ENCODE peak calls at places on chromosome 15, in eight cellular contexts. S, O, G, Q, A, L, P and T are unnamed samples. For H3K36me3, the result is how much of the 10 kb centered on the place peaks cover.

GRCh38 chr15:88918738-88919137 is 5.6 kb upstream of the MFGE8 start:
- DNase-seq in S (no peak), O (peak), G (peak), Q (no peak), A (no peak), L (peak), P (no peak), T (peak)

GRCh38 chr15:23686466-23687142 is 501 bp downstream of the NDN start:
- DNase-seq in S (no peak), O (peak), G (peak), Q (no peak), A (peak), L (peak), P (peak), T (peak)

GRCh38 chr15:51424780-51425179 is 83.3 kb downstream of the GLDN start:
- DNase-seq in S (no peak), O (no peak), G (no peak), Q (no peak), A (no peak), L (no peak), P (no peak), T (no peak)

GRCh38 chr15:99446565-99447496 is 119.0 kb upstream of the MEF2A start:
- DNase-seq in S (no peak), O (no peak), G (no peak), Q (no peak), A (no peak), L (no peak), P (no peak), T (no peak)

GRCh38 chr15:60006808-60007346 is 2.8 kb downstream of the FOXB1 start:
- DNase-seq in S (no peak), O (no peak), G (peak), Q (no peak), A (no peak), L (no peak), P (peak), T (peak)

GRCh38 chr15:58221591-58222241 is 83.5 kb downstream of the AQP9 start:
- DNase-seq in S (peak), O (peak), G (no peak), Q (peak), A (peak), L (no peak), P (peak), T (no peak)

GRCh38 chr15:84985158-84985557 is 3.5 kb downstream of the PDE8A start:
- DNase-seq in S (no peak), O (peak), G (no peak), Q (no peak), A (no peak), L (no peak), P (no peak), T (no peak)

GRCh38 chr15:80953953-80954778 is 35.5 kb downstream of the MESD start:
- DNase-seq in S (no peak), O (peak), G (no peak), Q (no peak), A (peak), L (no peak), P (peak), T (peak)

GRCh38 chr15:81270781-81271491 is 53.0 kb downstream of the STARD5 start:
- DNase-seq in S (no peak), O (peak), G (peak), Q (no peak), A (no peak), L (no peak), P (peak), T (peak)

GRCh38 chr15:58182460-58183163 is 44.4 kb downstream of the AQP9 start:
- DNase-seq in S (peak), O (peak), G (peak), Q (peak), A (peak), L (peak), P (peak), T (peak)

GRCh38 chr15:73344051-73344450 is 24.7 kb downstream of the HCN4 start:
- DNase-seq in S (no peak), O (peak), G (peak), Q (no peak), A (no peak), L (no peak), P (no peak), T (no peak)

GRCh38 chr15:78752492-78753358 is 58.5 kb downstream of the ADAMTS7 start:
- DNase-seq in S (no peak), O (no peak), G (no peak), Q (no peak), A (no peak), L (no peak), P (peak), T (no peak)

GRCh38 chr15:40040770-40041169 is 1.8 kb upstream of the SRP14 start:
- DNase-seq in S (no peak), O (no peak), G (no peak), Q (no peak), A (no peak), L (no peak), P (no peak), T (no peak)

GRCh38 chr15:60941448-60941847 is 287.7 kb downstream of the RORA start:
- DNase-seq in S (no peak), O (peak), G (peak), Q (no peak), A (no peak), L (no peak), P (no peak), T (no peak)

GRCh38 chr15:84983711-84984110 is 2.1 kb downstream of the PDE8A start:
- DNase-seq in S (no peak), O (peak), G (no peak), Q (no peak), A (no peak), L (no peak), P (no peak), T (no peak)

GRCh38 chr15:35443376-35443775 is 102.6 kb downstream of the DPH6 start:
- DNase-seq in S (no peak), O (no peak), G (no peak), Q (no peak), A (peak), L (no peak), P (no peak), T (no peak)

GRCh38 chr15:63018639-63019038 is 23.9 kb upstream of the TPM1 start:
- DNase-seq in S (no peak), O (peak), G (no peak), Q (no peak), A (no peak), L (no peak), P (no peak), T (peak)

GRCh38 chr15:45854455-45855202 is 219.8 kb downstream of the SQOR start:
- DNase-seq in S (no peak), O (no peak), G (no peak), Q (no peak), A (no peak), L (no peak), P (no peak), T (no peak)

GRCh38 chr15:57555270-57555669 is 36.4 kb upstream of the MYZAP start:
- DNase-seq in S (no peak), O (peak), G (peak), Q (no peak), A (no peak), L (no peak), P (no peak), T (peak)

GRCh38 chr15:39922450-39923092 is 2.5 kb upstream of the GPR176 start:
- DNase-seq in S (no peak), O (no peak), G (no peak), Q (no peak), A (peak), L (no peak), P (peak), T (peak)

GRCh38 chr15:40782609-40783227 is 12.9 kb downstream of the C15orf62 start:
- DNase-seq in S (peak), O (no peak), G (peak), Q (peak), A (peak), L (peak), P (peak), T (peak)

GRCh38 chr15:77482570-77482969 is 61.9 kb downstream of the HMG20A start:
- DNase-seq in S (no peak), O (peak), G (peak), Q (no peak), A (no peak), L (no peak), P (no peak), T (no peak)

GRCh38 chr15:56233549-56233948 is 10.1 kb downstream of the RFX7 start:
- DNase-seq in S (no peak), O (no peak), G (no peak), Q (no peak), A (no peak), L (no peak), P (no peak), T (no peak)
- H3K36me3 ChIP-seq in S (under half), O (under half), G (under half), Q (under half), A (under half), L (under half), P (half or more), T (under half)

GRCh38 chr15:42591238-42591936 is 16.0 kb downstream of the STARD9 start:
- DNase-seq in S (no peak), O (peak), G (peak), Q (peak), A (peak), L (peak), P (no peak), T (peak)
- TF ChIP-seq CTCF in S (peak), O (peak), G (peak), Q (peak), A (peak), L (peak), P (peak), T (peak)

GRCh38 chr15:69748131-69748530 is 295.5 kb downstream of the RPLP1 start:
- DNase-seq in S (no peak), O (no peak), G (no peak), Q (no peak), A (no peak), L (no peak), P (no peak), T (no peak)

GRCh38 chr15:69747193-69747592 is 294.6 kb downstream of the RPLP1 start:
- DNase-seq in S (no peak), O (no peak), G (no peak), Q (no peak), A (no peak), L (no peak), P (no peak), T (no peak)

GRCh38 chr15:69743091-69743490 is 290.5 kb downstream of the RPLP1 start:
- DNase-seq in S (no peak), O (no peak), G (no peak), Q (no peak), A (no peak), L (no peak), P (peak), T (no peak)

GRCh38 chr15:69742361-69742760 is 289.7 kb downstream of the RPLP1 start:
- DNase-seq in S (no peak), O (no peak), G (no peak), Q (no peak), A (no peak), L (no peak), P (no peak), T (no peak)

GRCh38 chr15:69744421-69745162 is 292.0 kb downstream of the RPLP1 start:
- DNase-seq in S (no peak), O (no peak), G (no peak), Q (no peak), A (no peak), L (no peak), P (no peak), T (no peak)
- H3K4me2 ChIP-seq in S (no peak), O (no peak), G (no peak), Q (no peak), A (no peak), L (no peak), P (no peak), T (no peak)

DNA sequence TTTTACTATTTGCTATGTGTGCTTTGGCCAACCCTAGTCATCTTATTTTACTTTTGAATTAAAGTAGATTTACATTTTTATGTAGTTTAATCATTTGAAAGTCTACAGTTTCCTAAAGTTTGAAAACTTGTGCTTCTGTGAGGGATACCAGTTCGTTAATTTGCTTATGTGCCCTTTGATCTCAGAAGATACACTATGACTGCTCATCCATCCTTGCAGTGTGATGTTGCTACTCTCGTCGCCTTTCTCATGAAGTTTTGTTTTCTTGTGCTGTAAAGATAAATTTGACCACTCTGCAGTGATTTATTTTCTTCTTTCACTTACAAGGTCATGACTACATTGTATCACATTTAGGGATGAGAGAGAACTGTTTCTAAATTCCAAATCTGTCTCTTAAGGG is 16.3 kb downstream of the SNRPN start:
- DNase-seq in S (no peak), O (no peak), G (no peak), Q (no peak), A (no peak), L (no peak), P (no peak), T (no peak)
- H3K36me3 ChIP-seq in S (under half), O (under half), G (under half), Q (under half), A (half or more), L (under half), P (under half), T (under half)

GRCh38 chr15:69523010-69524001 is 70.7 kb downstream of the RPLP1 start:
- DNase-seq in S (peak), O (peak), G (peak), Q (peak), A (peak), L (peak), P (peak), T (peak)
- TF ChIP-seq CTCF in S (peak), O (peak), G (peak), Q (peak), A (peak), L (peak), P (peak), T (peak)

GRCh38 chr15:87631093-87631492 is 625.4 kb downstream of the NTRK3 start:
- DNase-seq in S (no peak), O (no peak), G (no peak), Q (no peak), A (no peak), L (no peak), P (no peak), T (no peak)

GRCh38 chr15:87623832-87624231 is 632.7 kb downstream of the NTRK3 start:
- DNase-seq in S (peak), O (no peak), G (no peak), Q (peak), A (peak), L (no peak), P (peak), T (no peak)

GRCh38 chr15:87628311-87628710 is 628.2 kb downstream of the NTRK3 start:
- DNase-seq in S (no peak), O (no peak), G (no peak), Q (peak), A (no peak), L (no peak), P (no peak), T (peak)

GRCh38 chr15:87631775-87632174 is 624.8 kb downstream of the NTRK3 start:
- DNase-seq in S (no peak), O (no peak), G (no peak), Q (peak), A (no peak), L (no peak), P (no peak), T (no peak)

DNA sequence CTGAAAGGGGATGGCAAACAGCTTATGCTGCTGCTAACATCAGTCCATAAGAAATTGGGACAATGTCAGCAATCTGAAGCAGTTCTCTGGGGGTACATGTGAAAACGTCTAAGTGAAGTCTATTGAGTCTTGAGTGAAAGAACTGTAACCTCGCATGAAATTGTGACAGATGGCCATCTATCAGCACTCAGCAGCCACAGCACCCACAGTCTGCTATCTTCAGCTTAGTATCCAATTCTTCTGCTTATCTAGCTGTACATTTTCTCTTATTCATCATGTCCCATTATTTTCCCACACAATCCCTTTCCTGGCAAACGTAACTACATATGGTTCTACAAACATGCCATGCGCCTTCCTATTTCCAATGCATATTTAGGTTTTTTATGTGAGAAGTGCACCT is 629.7 kb downstream of the NTRK3 start:
- DNase-seq in S (no peak), O (no peak), G (no peak), Q (peak), A (no peak), L (no peak), P (no peak), T (no peak)
- H3K4me2 ChIP-seq in S (no peak), O (no peak), G (no peak), Q (peak), A (no peak), L (no peak), P (no peak), T (no peak)

GRCh38 chr15:90483640-90484039 is 46.1 kb upstream of the CRTC3 start:
- DNase-seq in S (no peak), O (no peak), G (no peak), Q (no peak), A (no peak), L (no peak), P (no peak), T (no peak)

GRCh38 chr15:90489944-90490343 is 39.8 kb upstream of the CRTC3 start:
- DNase-seq in S (no peak), O (peak), G (no peak), Q (no peak), A (no peak), L (no peak), P (no peak), T (no peak)

GRCh38 chr15:90489514-90489913 is 40.2 kb upstream of the CRTC3 start:
- DNase-seq in S (no peak), O (no peak), G (no peak), Q (no peak), A (no peak), L (no peak), P (no peak), T (no peak)

GRCh38 chr15:90483012-90483307 is 46.8 kb upstream of the CRTC3 start:
- DNase-seq in S (no peak), O (no peak), G (no peak), Q (no peak), A (no peak), L (no peak), P (no peak), T (no peak)

DNA sequence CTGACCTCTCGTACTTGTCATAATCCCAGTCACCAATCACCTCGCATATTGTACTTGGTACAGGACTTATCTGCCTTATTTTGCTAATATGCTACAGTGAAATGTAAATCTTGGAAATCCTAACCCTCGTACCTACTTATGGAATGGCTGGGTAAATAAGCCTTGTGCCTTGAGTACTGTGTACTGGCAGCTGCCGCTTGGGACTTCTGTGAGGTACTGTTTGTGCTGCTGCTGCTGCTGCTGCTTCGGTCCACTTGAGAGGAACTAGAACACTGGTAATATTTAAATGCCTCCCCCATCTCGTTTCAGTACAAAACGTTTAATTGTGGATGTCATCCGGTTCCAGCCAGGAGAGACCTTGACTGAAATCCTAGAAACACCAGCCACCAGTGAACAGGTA is 42.5 kb upstream of the CRTC3 start:
- DNase-seq in S (no peak), O (no peak), G (no peak), Q (no peak), A (no peak), L (no peak), P (no peak), T (no peak)
- H3K36me3 ChIP-seq in S (under half), O (under half), G (under half), Q (half or more), A (half or more), L (under half), P (under half), T (half or more)

GRCh38 chr15:66981746-66982145 is 83.7 kb upstream of the SMAD3 start:
- DNase-seq in S (no peak), O (no peak), G (no peak), Q (no peak), A (peak), L (no peak), P (no peak), T (no peak)

GRCh38 chr15:66982250-66982649 is 83.2 kb upstream of the SMAD3 start:
- DNase-seq in S (no peak), O (no peak), G (no peak), Q (no peak), A (no peak), L (no peak), P (no peak), T (no peak)

GRCh38 chr15:66986951-66987350 is 78.5 kb upstream of the SMAD3 start:
- DNase-seq in S (no peak), O (no peak), G (no peak), Q (no peak), A (no peak), L (no peak), P (no peak), T (no peak)

GRCh38 chr15:66985653-66986052 is 79.7 kb upstream of the SMAD3 start:
- DNase-seq in S (no peak), O (no peak), G (no peak), Q (no peak), A (no peak), L (no peak), P (no peak), T (no peak)

DNA sequence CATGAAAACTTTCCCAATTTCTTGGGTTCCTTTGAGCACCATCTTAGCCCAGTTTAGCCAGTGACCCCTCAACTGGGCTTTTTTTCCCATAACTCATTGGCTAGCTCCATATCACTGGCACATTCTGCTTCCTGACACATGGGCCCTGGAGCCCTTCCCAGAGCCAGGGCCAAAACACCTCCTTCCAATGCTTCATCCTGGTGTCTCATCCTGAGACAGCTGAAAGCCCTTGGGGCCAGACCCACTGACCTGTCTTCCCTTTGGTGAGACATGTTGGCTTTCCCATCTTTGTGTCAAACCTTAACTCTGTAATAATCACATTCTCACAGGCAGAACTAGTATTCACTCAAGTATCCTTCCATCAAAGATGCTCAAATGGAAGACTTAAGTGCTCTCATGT is 82.6 kb upstream of the SMAD3 start:
- DNase-seq in S (no peak), O (no peak), G (no peak), Q (no peak), A (no peak), L (no peak), P (no peak), T (no peak)
- TF ChIP-seq CTCF in S (no peak), O (no peak), G (no peak), Q (no peak), A (no peak), L (no peak), P (no peak), T (no peak)

GRCh38 chr15:25783607-25784131 is 79.5 kb downstream of the ATP10A start:
- DNase-seq in S (no peak), O (peak), G (no peak), Q (peak), A (peak), L (no peak), P (peak), T (peak)

GRCh38 chr15:25785643-25786029 is 77.5 kb downstream of the ATP10A start:
- DNase-seq in S (no peak), O (no peak), G (no peak), Q (no peak), A (no peak), L (no peak), P (no peak), T (no peak)

GRCh38 chr15:25784141-25784540 is 79.0 kb downstream of the ATP10A start:
- DNase-seq in S (no peak), O (peak), G (no peak), Q (no peak), A (no peak), L (no peak), P (no peak), T (peak)

GRCh38 chr15:25786040-25786439 is 77.1 kb downstream of the ATP10A start:
- DNase-seq in S (no peak), O (no peak), G (no peak), Q (no peak), A (no peak), L (no peak), P (no peak), T (peak)

GRCh38 chr15:25784876-25785642 is 78.1 kb downstream of the ATP10A start:
- DNase-seq in S (no peak), O (peak), G (peak), Q (no peak), A (no peak), L (no peak), P (no peak), T (peak)
- H3K4me2 ChIP-seq in S (no peak), O (peak), G (peak), Q (no peak), A (no peak), L (no peak), P (no peak), T (peak)